ENCODE peak calls at places on chromosome 21, in four cellular contexts. G is GM12865, C is lower lobe of right lung, J is prostate gland. Q is an unnamed sample.

GRCh38 chr21:42162831-42163510 is 56.0 kb upstream of the ABCG1 start:
- DNase-seq in J (no peak), C (no peak), G (no peak), Q (no peak)

GRCh38 chr21:41147096-41147978 is 20.6 kb upstream of the BACE2 start:
- DNase-seq in J (no peak), G (no peak), C (no peak), Q (no peak)

GRCh38 chr21:35294231-35294898 is 245.3 kb upstream of the RUNX1 start:
- DNase-seq in G (no peak), C (no peak), J (peak), Q (no peak)

GRCh38 chr21:19995253-19995652 is 1003.0 kb upstream of the NCAM2 start:
- DNase-seq in J (no peak), C (no peak), G (no peak), Q (no peak)

GRCh38 chr21:36854391-36854790 is 112.1 kb downstream of the HLCS start:
- DNase-seq in G (peak), C (no peak), J (no peak), Q (no peak)

GRCh38 chr21:43306911-43307676 is 119.8 kb downstream of the SIK1 start:
- DNase-seq in G (peak), C (peak), J (no peak), Q (no peak)

GRCh38 chr21:43691801-43692200 is 27.1 kb upstream of the PDXK start:
- DNase-seq in J (no peak), G (no peak), C (peak), Q (no peak)

GRCh38 chr21:28464988-28465387 is 527.7 kb downstream of the LTN1 start:
- DNase-seq in J (no peak), G (no peak), C (no peak), Q (no peak)

GRCh38 chr21:42081138-42081537 is 10.0 kb downstream of the UMODL1 start:
- DNase-seq in G (no peak), C (no peak), J (no peak), Q (no peak)

GRCh38 chr21:36647279-36648093 is 51.4 kb upstream of the SIM2 start:
- DNase-seq in C (no peak), J (no peak), G (no peak), Q (no peak)

GRCh38 chr21:45293726-45294401 is 6.2 kb upstream of the POFUT2 start:
- DNase-seq in J (no peak), C (peak), G (no peak), Q (no peak)

GRCh38 chr21:45405819-45406762 is 1.1 kb downstream of the COL18A1 start:
- DNase-seq in G (no peak), J (no peak), C (peak), Q (no peak)

GRCh38 chr21:33655591-33656221 is 13.4 kb downstream of the ITSN1 start:
- DNase-seq in C (no peak), G (no peak), J (no peak), Q (no peak)

GRCh38 chr21:14488805-14489204 is 57.3 kb downstream of the SAMSN1 start:
- DNase-seq in G (no peak), C (no peak), J (no peak), Q (no peak)

GRCh38 chr21:29258626-29259335 is 39.9 kb upstream of the BACH1 start:
- DNase-seq in J (peak), G (no peak), C (no peak), Q (peak)

GRCh38 chr21:36690637-36691538 is 8.0 kb upstream of the SIM2 start:
- DNase-seq in C (no peak), J (no peak), G (no peak), Q (no peak)

GRCh38 chr21:45264146-45264918 is 23.4 kb downstream of the POFUT2 start:
- DNase-seq in G (no peak), J (no peak), C (no peak), Q (no peak)

GRCh38 chr21:28856588-28857250 is 136.0 kb downstream of the LTN1 start:
- DNase-seq in C (no peak), G (no peak), J (no peak), Q (no peak)

GRCh38 chr21:16509466-16509865 is 779.7 kb downstream of the USP25 start:
- DNase-seq in J (no peak), C (no peak), G (no peak), Q (peak)

GRCh38 chr21:16855164-16855667 is 657.6 kb upstream of the CXADR start:
- DNase-seq in C (no peak), J (no peak), G (no peak), Q (no peak)

GRCh38 chr21:41769933-41770332 is 3.1 kb upstream of the RIPK4 start:
- DNase-seq in C (no peak), G (no peak), J (no peak), Q (no peak)

GRCh38 chr21:46082638-46083270 is 15.2 kb upstream of the COL6A2 start:
- DNase-seq in J (no peak), G (no peak), C (no peak), Q (no peak)

GRCh38 chr21:34220556-34221195 is 143.1 kb upstream of the KCNE2 start:
- DNase-seq in G (no peak), C (no peak), J (no peak), Q (no peak)

GRCh38 chr21:35529141-35529863 is 480.2 kb upstream of the RUNX1 start:
- DNase-seq in J (no peak), C (no peak), G (peak), Q (no peak)

GRCh38 chr21:44765231-44766013 is 36.2 kb downstream of the UBE2G2 start:
- DNase-seq in C (no peak), J (no peak), G (peak), Q (no peak)

GRCh38 chr21:33261635-33262034 is 4.5 kb upstream of the IL10RB start:
- DNase-seq in G (peak), C (peak), J (no peak), Q (peak)

GRCh38 chr21:15063081-15063820 is 1.5 kb downstream of the NRIP1 start:
- DNase-seq in C (no peak), J (no peak), G (no peak), Q (no peak)

GRCh38 chr21:43867936-43868335 is 2.9 kb downstream of the AGPAT3 start:
- DNase-seq in C (no peak), J (no peak), G (no peak), Q (no peak)

GRCh38 chr21:14073615-14074014 is 137.1 kb downstream of the LIPI start:
- DNase-seq in C (no peak), J (no peak), G (no peak), Q (no peak)

GRCh38 chr21:28142692-28143091 is 850.0 kb downstream of the LTN1 start:
- DNase-seq in J (no peak), C (no peak), G (no peak), Q (no peak)

GRCh38 chr21:31548688-31549087 is 110.8 kb upstream of the SOD1 start:
- DNase-seq in J (no peak), C (no peak), G (no peak), Q (no peak)
- TF ChIP-seq CTCF in J (no peak), C (no peak), G (no peak), Q (no peak)

GRCh38 chr21:25639922-25640670 is 1.0 kb downstream of the JAM2 start:
- DNase-seq in G (peak), J (peak), C (no peak), Q (no peak)
- TF ChIP-seq CTCF in G (no peak), J (no peak), C (no peak), Q (no peak)

GRCh38 chr21:21003701-21004100 is 5.5 kb downstream of the NCAM2 start:
- DNase-seq in J (no peak), C (no peak), G (peak), Q (no peak)
- TF ChIP-seq CTCF in J (no peak), C (peak), G (no peak), Q (peak)

DNA sequence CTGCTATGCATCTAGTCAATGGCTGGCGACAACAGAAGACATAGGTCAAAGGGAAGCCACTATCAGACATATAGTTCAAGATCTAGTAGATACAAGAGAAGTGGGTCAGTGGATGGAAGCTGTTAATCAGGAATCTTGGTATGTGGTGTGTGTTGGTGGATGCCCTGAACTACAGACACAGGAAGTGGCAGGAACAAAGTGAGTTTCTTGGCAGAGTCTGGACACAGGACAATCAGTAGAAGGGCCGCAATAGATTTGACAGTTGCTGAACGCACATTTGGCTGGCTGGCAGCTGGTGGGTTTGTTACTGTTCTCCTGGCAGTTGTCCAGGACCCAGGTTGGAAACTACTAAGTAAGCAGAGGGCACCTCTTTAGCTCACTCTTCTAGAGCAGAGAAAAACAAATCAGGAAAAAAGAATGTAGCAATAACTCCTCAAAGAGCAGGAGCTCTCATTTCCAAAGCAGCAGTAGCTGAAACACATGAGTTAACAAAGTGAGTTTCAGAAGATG is 13.2 kb downstream of the KRTAP26-1 start:
- DNase-seq in J (no peak), G (no peak), C (no peak), Q (no peak)
- TF ChIP-seq CTCF in J (no peak), G (no peak), C (no peak), Q (no peak)

GRCh38 chr21:25507522-25507921 is 99.8 kb downstream of the MRPL39 start:
- DNase-seq in G (peak), J (no peak), C (no peak), Q (no peak)

GRCh38 chr21:25503981-25504380 is 103.3 kb downstream of the MRPL39 start:
- DNase-seq in C (no peak), J (no peak), G (no peak), Q (no peak)

GRCh38 chr21:25508364-25508763 is 98.9 kb downstream of the MRPL39 start:
- DNase-seq in J (no peak), G (no peak), C (no peak), Q (no peak)

GRCh38 chr21:25506887-25507286 is 100.4 kb downstream of the MRPL39 start:
- DNase-seq in C (no peak), G (no peak), J (no peak), Q (no peak)

GRCh38 chr21:25506268-25506667 is 101.0 kb downstream of the MRPL39 start:
- DNase-seq in C (no peak), J (no peak), G (no peak), Q (no peak)
- TF ChIP-seq CTCF in C (no peak), J (no peak), G (no peak), Q (no peak)

GRCh38 chr21:38804617-38805281 is 980 bp upstream of the ETS2 start:
- DNase-seq in C (peak), G (peak), J (peak), Q (no peak)
- TF ChIP-seq CTCF in C (peak), G (no peak), J (peak), Q (peak)

GRCh38 chr21:39030127-39030884 is 152.9 kb downstream of the PSMG1 start:
- DNase-seq in C (no peak), G (no peak), J (no peak), Q (no peak)

GRCh38 chr21:39036581-39036980 is 146.7 kb downstream of the PSMG1 start:
- DNase-seq in J (no peak), G (no peak), C (no peak), Q (no peak)

GRCh38 chr21:39037807-39038405 is 145.3 kb downstream of the PSMG1 start:
- DNase-seq in C (no peak), J (no peak), G (no peak), Q (no peak)

GRCh38 chr21:39034590-39035536 is 148.4 kb downstream of the PSMG1 start:
- DNase-seq in G (no peak), J (no peak), C (no peak), Q (no peak)

GRCh38 chr21:39033878-39034589 is 149.2 kb downstream of the PSMG1 start:
- DNase-seq in G (no peak), J (peak), C (peak), Q (no peak)
- TF ChIP-seq CTCF in G (no peak), J (no peak), C (no peak), Q (no peak)